ENCODE peak calls at places on chromosomes 3 and 15, in seven cellular contexts. One of them, this sample, is unnamed.

GRCh38 chr15:100221461-100222348 is 120.1 kb downstream of the ADAMTS17 start:
- DNase-seq in A172: no peak
- DNase-seq in astrocyte: no peak
- DNase-seq in cardiac muscle cell: peak
- DNase-seq in central memory CD4-positive, alpha-beta T cell: no peak
- DNase-seq in NCI-H1105: no peak
- DNase-seq in Ammon's horn: no peak
- DNase-seq in this sample: no peak

GRCh38 chr15:52485290-52485689 is 43.4 kb downstream of the MYO5A start:
- DNase-seq in astrocyte: no peak
- DNase-seq in Ammon's horn: no peak
- DNase-seq in cardiac muscle cell: no peak
- DNase-seq in NCI-H1105: no peak
- DNase-seq in A172: no peak
- DNase-seq in central memory CD4-positive, alpha-beta T cell: no peak
- DNase-seq in this sample: no peak

GRCh38 chr3:124831631-124832184 is 55.5 kb downstream of the ITGB5 start:
- DNase-seq in astrocyte: no peak
- DNase-seq in Ammon's horn: no peak
- DNase-seq in A172: no peak
- DNase-seq in central memory CD4-positive, alpha-beta T cell: no peak
- DNase-seq in NCI-H1105: no peak
- DNase-seq in cardiac muscle cell: no peak
- DNase-seq in this sample: no peak

GRCh38 chr3:198109883-198110282 is 149.9 kb downstream of the LMLN start:
- DNase-seq in central memory CD4-positive, alpha-beta T cell: no peak
- DNase-seq in astrocyte: no peak
- DNase-seq in NCI-H1105: no peak
- DNase-seq in Ammon's horn: no peak
- DNase-seq in cardiac muscle cell: no peak
- DNase-seq in A172: no peak
- DNase-seq in this sample: no peak

GRCh38 chr15:79168922-79169322 is 78.3 kb upstream of the RASGRF1 start:
- DNase-seq in cardiac muscle cell: peak
- DNase-seq in NCI-H1105: peak
- DNase-seq in A172: peak
- DNase-seq in Ammon's horn: peak
- DNase-seq in astrocyte: peak
- DNase-seq in central memory CD4-positive, alpha-beta T cell: no peak
- DNase-seq in this sample: no peak

GRCh38 chr3:56915969-56916586 is 114.3 kb upstream of the ARHGEF3 start:
- DNase-seq in A172: no peak
- DNase-seq in Ammon's horn: peak
- DNase-seq in astrocyte: no peak
- DNase-seq in NCI-H1105: no peak
- DNase-seq in central memory CD4-positive, alpha-beta T cell: peak
- DNase-seq in cardiac muscle cell: no peak
- DNase-seq in this sample: no peak

GRCh38 chr3:174125267-174125844 is 727.8 kb downstream of the NLGN1 start:
- DNase-seq in NCI-H1105: peak
- DNase-seq in cardiac muscle cell: peak
- DNase-seq in A172: peak
- DNase-seq in Ammon's horn: peak
- DNase-seq in astrocyte: peak
- DNase-seq in central memory CD4-positive, alpha-beta T cell: no peak
- DNase-seq in this sample: peak

GRCh38 chr3:10233988-10234387 is 14.3 kb upstream of the TATDN2 start:
- DNase-seq in A172: no peak
- DNase-seq in Ammon's horn: no peak
- DNase-seq in NCI-H1105: no peak
- DNase-seq in astrocyte: no peak
- DNase-seq in central memory CD4-positive, alpha-beta T cell: no peak
- DNase-seq in cardiac muscle cell: no peak
- DNase-seq in this sample: no peak

GRCh38 chr3:108030915-108031425 is 59.9 kb downstream of the CD47 start:
- DNase-seq in central memory CD4-positive, alpha-beta T cell: no peak
- DNase-seq in A172: no peak
- DNase-seq in astrocyte: no peak
- DNase-seq in cardiac muscle cell: no peak
- DNase-seq in NCI-H1105: no peak
- DNase-seq in Ammon's horn: no peak
- DNase-seq in this sample: no peak

GRCh38 chr3:131526801-131527347 is 24.1 kb upstream of the MRPL3 start:
- DNase-seq in A172: no peak
- DNase-seq in astrocyte: peak
- DNase-seq in Ammon's horn: peak
- DNase-seq in cardiac muscle cell: peak
- DNase-seq in central memory CD4-positive, alpha-beta T cell: no peak
- DNase-seq in NCI-H1105: no peak
- DNase-seq in this sample: peak

GRCh38 chr3:188635258-188636038 is 481.5 kb downstream of the LPP start:
- DNase-seq in A172: no peak
- DNase-seq in astrocyte: peak
- DNase-seq in cardiac muscle cell: peak
- DNase-seq in central memory CD4-positive, alpha-beta T cell: no peak
- DNase-seq in NCI-H1105: peak
- DNase-seq in Ammon's horn: no peak
- DNase-seq in this sample: no peak

GRCh38 chr3:47444103-47444502 is 31.6 kb downstream of the SCAP start:
- DNase-seq in cardiac muscle cell: no peak
- DNase-seq in astrocyte: peak
- DNase-seq in NCI-H1105: no peak
- DNase-seq in A172: no peak
- DNase-seq in central memory CD4-positive, alpha-beta T cell: no peak
- DNase-seq in Ammon's horn: no peak
- DNase-seq in this sample: no peak

GRCh38 chr3:64916937-64917336 is 229.1 kb upstream of the ADAMTS9 start:
- DNase-seq in NCI-H1105: no peak
- DNase-seq in astrocyte: no peak
- DNase-seq in Ammon's horn: no peak
- DNase-seq in A172: no peak
- DNase-seq in central memory CD4-positive, alpha-beta T cell: no peak
- DNase-seq in cardiac muscle cell: no peak
- DNase-seq in this sample: no peak

GRCh38 chr15:52324109-52324508 is 28.5 kb upstream of the MYO5C start:
- DNase-seq in central memory CD4-positive, alpha-beta T cell: no peak
- DNase-seq in astrocyte: no peak
- DNase-seq in A172: no peak
- DNase-seq in cardiac muscle cell: no peak
- DNase-seq in NCI-H1105: no peak
- DNase-seq in Ammon's horn: no peak
- DNase-seq in this sample: no peak

GRCh38 chr3:3097958-3098357 is 12.2 kb downstream of the IL5RA start:
- DNase-seq in cardiac muscle cell: no peak
- DNase-seq in astrocyte: no peak
- DNase-seq in Ammon's horn: no peak
- DNase-seq in A172: no peak
- DNase-seq in central memory CD4-positive, alpha-beta T cell: no peak
- DNase-seq in NCI-H1105: no peak
- DNase-seq in this sample: no peak

GRCh38 chr3:27542469-27542868 is 58.3 kb upstream of the SLC4A7 start:
- DNase-seq in central memory CD4-positive, alpha-beta T cell: no peak
- DNase-seq in Ammon's horn: no peak
- DNase-seq in cardiac muscle cell: no peak
- DNase-seq in astrocyte: no peak
- DNase-seq in NCI-H1105: no peak
- DNase-seq in A172: no peak
- DNase-seq in this sample: no peak

GRCh38 chr3:172808969-172809546 is 58.5 kb downstream of the ECT2 start:
- DNase-seq in central memory CD4-positive, alpha-beta T cell: peak
- DNase-seq in A172: peak
- DNase-seq in astrocyte: peak
- DNase-seq in Ammon's horn: peak
- DNase-seq in cardiac muscle cell: peak
- DNase-seq in NCI-H1105: peak
- DNase-seq in this sample: peak

GRCh38 chr15:100902436-100903190 is 16.5 kb upstream of the LRRK1 start:
- DNase-seq in cardiac muscle cell: peak
- DNase-seq in A172: peak
- DNase-seq in central memory CD4-positive, alpha-beta T cell: no peak
- DNase-seq in astrocyte: peak
- DNase-seq in NCI-H1105: peak
- DNase-seq in Ammon's horn: peak
- DNase-seq in this sample: peak

GRCh38 chr15:26889298-26889898 is 22.5 kb downstream of the GABRA5 start:
- DNase-seq in NCI-H1105: peak
- DNase-seq in astrocyte: peak
- DNase-seq in cardiac muscle cell: peak
- DNase-seq in central memory CD4-positive, alpha-beta T cell: peak
- DNase-seq in A172: peak
- DNase-seq in Ammon's horn: peak
- DNase-seq in this sample: no peak

GRCh38 chr3:123935830-123936229 is 25.2 kb downstream of the CCDC14 start:
- DNase-seq in A172: no peak
- DNase-seq in central memory CD4-positive, alpha-beta T cell: no peak
- DNase-seq in cardiac muscle cell: no peak
- DNase-seq in astrocyte: no peak
- DNase-seq in Ammon's horn: no peak
- DNase-seq in NCI-H1105: no peak
- DNase-seq in this sample: no peak

GRCh38 chr3:133540896-133541674 is 32.4 kb upstream of the CDV3 start:
- DNase-seq in cardiac muscle cell: peak
- DNase-seq in astrocyte: no peak
- DNase-seq in central memory CD4-positive, alpha-beta T cell: no peak
- DNase-seq in A172: peak
- DNase-seq in NCI-H1105: no peak
- DNase-seq in Ammon's horn: no peak
- DNase-seq in this sample: peak

GRCh38 chr3:66450389-66451022 is 50.3 kb downstream of the LRIG1 start:
- DNase-seq in NCI-H1105: no peak
- DNase-seq in Ammon's horn: peak
- DNase-seq in astrocyte: peak
- DNase-seq in cardiac muscle cell: peak
- DNase-seq in A172: peak
- DNase-seq in central memory CD4-positive, alpha-beta T cell: no peak
- DNase-seq in this sample: peak

GRCh38 chr3:131374741-131375140 is 6.8 kb upstream of the NUDT16 start:
- DNase-seq in NCI-H1105: no peak
- DNase-seq in A172: no peak
- DNase-seq in Ammon's horn: no peak
- DNase-seq in central memory CD4-positive, alpha-beta T cell: no peak
- DNase-seq in astrocyte: no peak
- DNase-seq in cardiac muscle cell: no peak
- DNase-seq in this sample: no peak

GRCh38 chr3:195580733-195581443 is 2.9 kb downstream of the APOD start:
- DNase-seq in A172: no peak
- DNase-seq in astrocyte: peak
- DNase-seq in cardiac muscle cell: peak
- DNase-seq in NCI-H1105: no peak
- DNase-seq in Ammon's horn: peak
- DNase-seq in central memory CD4-positive, alpha-beta T cell: no peak
- DNase-seq in this sample: no peak

GRCh38 chr15:41491889-41492288 is 1.8 kb upstream of the ITPKA start:
- DNase-seq in NCI-H1105: no peak
- DNase-seq in astrocyte: no peak
- DNase-seq in cardiac muscle cell: no peak
- DNase-seq in Ammon's horn: no peak
- DNase-seq in A172: no peak
- DNase-seq in central memory CD4-positive, alpha-beta T cell: no peak
- DNase-seq in this sample: no peak

GRCh38 chr15:70504305-70504951 is 258.9 kb downstream of the UACA start:
- DNase-seq in Ammon's horn: peak
- DNase-seq in NCI-H1105: no peak
- DNase-seq in astrocyte: peak
- DNase-seq in A172: peak
- DNase-seq in cardiac muscle cell: peak
- DNase-seq in central memory CD4-positive, alpha-beta T cell: no peak
- DNase-seq in this sample: no peak

GRCh38 chr3:122183521-122183892 is at the start of gene CASR:
- DNase-seq in Ammon's horn: no peak
- DNase-seq in central memory CD4-positive, alpha-beta T cell: no peak
- DNase-seq in A172: no peak
- DNase-seq in astrocyte: no peak
- DNase-seq in cardiac muscle cell: peak
- DNase-seq in NCI-H1105: no peak
- DNase-seq in this sample: no peak